ENCODE peak calls at places on chromosomes 2 and 18, in eight cellular contexts. One of them, this sample, is unnamed. For H3K4me1 and H3K9me3, the result is how much of the 10 kb centered on the place peaks cover.

GRCh38 chr2:29463181-29463900 is 348.1 kb downstream of the CLIP4 start:
- DNase-seq in lower lobe of right lung: no peak
- DNase-seq in transverse colon: no peak
- DNase-seq in uterus: no peak
- DNase-seq in K562: no peak
- DNase-seq in psoas muscle: no peak
- DNase-seq in neural progenitor cell: no peak
- DNase-seq in PC-3: peak
- DNase-seq in this sample: no peak

GRCh38 chr2:134174711-134175110 is 79.2 kb upstream of the MGAT5 start:
- DNase-seq in K562: no peak
- DNase-seq in psoas muscle: no peak
- DNase-seq in PC-3: no peak
- DNase-seq in uterus: no peak
- DNase-seq in lower lobe of right lung: no peak
- DNase-seq in neural progenitor cell: no peak
- DNase-seq in transverse colon: no peak
- DNase-seq in this sample: no peak

GRCh38 chr18:78986018-78986481 is 6.4 kb downstream of the SALL3 start:
- DNase-seq in K562: peak
- DNase-seq in PC-3: peak
- DNase-seq in lower lobe of right lung: no peak
- DNase-seq in uterus: no peak
- DNase-seq in neural progenitor cell: peak
- DNase-seq in psoas muscle: no peak
- DNase-seq in transverse colon: no peak
- DNase-seq in this sample: no peak

GRCh38 chr2:154995332-154995731 is 296.8 kb downstream of the KCNJ3 start:
- DNase-seq in neural progenitor cell: no peak
- DNase-seq in transverse colon: no peak
- DNase-seq in uterus: no peak
- DNase-seq in PC-3: peak
- DNase-seq in lower lobe of right lung: no peak
- DNase-seq in K562: no peak
- DNase-seq in psoas muscle: no peak
- DNase-seq in this sample: no peak

GRCh38 chr18:77551055-77551454 is 301.4 kb downstream of the GALR1 start:
- DNase-seq in neural progenitor cell: no peak
- DNase-seq in K562: no peak
- DNase-seq in psoas muscle: no peak
- DNase-seq in uterus: no peak
- DNase-seq in PC-3: no peak
- DNase-seq in transverse colon: no peak
- DNase-seq in lower lobe of right lung: no peak
- DNase-seq in this sample: no peak

GRCh38 chr2:112577756-112578155 is 6.7 kb upstream of the CHCHD5 start:
- DNase-seq in transverse colon: no peak
- DNase-seq in uterus: no peak
- DNase-seq in K562: no peak
- DNase-seq in psoas muscle: no peak
- DNase-seq in lower lobe of right lung: no peak
- DNase-seq in neural progenitor cell: peak
- DNase-seq in PC-3: no peak
- DNase-seq in this sample: no peak

GRCh38 chr2:190179754-190180312 is 117.3 kb upstream of the MSTN start:
- DNase-seq in PC-3: no peak
- DNase-seq in uterus: no peak
- DNase-seq in neural progenitor cell: peak
- DNase-seq in psoas muscle: no peak
- DNase-seq in lower lobe of right lung: no peak
- DNase-seq in K562: no peak
- DNase-seq in transverse colon: no peak
- DNase-seq in this sample: no peak

GRCh38 chr2:26946841-26947784 is 23.3 kb upstream of the MAPRE3 start:
- DNase-seq in neural progenitor cell: no peak
- DNase-seq in K562: peak
- DNase-seq in uterus: no peak
- DNase-seq in psoas muscle: no peak
- DNase-seq in transverse colon: peak
- DNase-seq in lower lobe of right lung: peak
- DNase-seq in PC-3: peak
- DNase-seq in this sample: no peak

GRCh38 chr2:128525653-128526052 is 207.0 kb upstream of the HS6ST1 start:
- DNase-seq in K562: no peak
- DNase-seq in lower lobe of right lung: no peak
- DNase-seq in uterus: no peak
- DNase-seq in transverse colon: no peak
- DNase-seq in PC-3: no peak
- DNase-seq in psoas muscle: no peak
- DNase-seq in neural progenitor cell: no peak
- DNase-seq in this sample: no peak

GRCh38 chr18:21406111-21406510 is 164.1 kb downstream of the GREB1L start:
- DNase-seq in psoas muscle: no peak
- DNase-seq in transverse colon: no peak
- DNase-seq in lower lobe of right lung: no peak
- DNase-seq in uterus: no peak
- DNase-seq in PC-3: peak
- DNase-seq in neural progenitor cell: no peak
- DNase-seq in K562: no peak
- DNase-seq in this sample: no peak

GRCh38 chr2:112600634-112601033 is 16.2 kb downstream of the CHCHD5 start:
- DNase-seq in uterus: no peak
- DNase-seq in PC-3: no peak
- DNase-seq in lower lobe of right lung: no peak
- DNase-seq in K562: no peak
- DNase-seq in neural progenitor cell: no peak
- DNase-seq in psoas muscle: no peak
- DNase-seq in transverse colon: no peak
- DNase-seq in this sample: no peak

GRCh38 chr2:160970052-160970846 is 190.0 kb upstream of the TANK start:
- DNase-seq in psoas muscle: no peak
- DNase-seq in uterus: peak
- DNase-seq in transverse colon: peak
- DNase-seq in K562: peak
- DNase-seq in PC-3: peak
- DNase-seq in lower lobe of right lung: no peak
- DNase-seq in neural progenitor cell: peak
- DNase-seq in this sample: no peak

GRCh38 chr2:174615951-174616436 is 18.4 kb upstream of the WIPF1 start:
- DNase-seq in PC-3: peak
- DNase-seq in psoas muscle: no peak
- DNase-seq in neural progenitor cell: no peak
- DNase-seq in uterus: no peak
- DNase-seq in lower lobe of right lung: no peak
- DNase-seq in transverse colon: no peak
- DNase-seq in K562: no peak
- DNase-seq in this sample: no peak
- H3K4me1 ChIP-seq in PC-3: under half
- H3K4me1 ChIP-seq in psoas muscle: under half
- H3K4me1 ChIP-seq in neural progenitor cell: under half
- H3K4me1 ChIP-seq in uterus: under half
- H3K4me1 ChIP-seq in lower lobe of right lung: under half
- H3K4me1 ChIP-seq in transverse colon: under half
- H3K4me1 ChIP-seq in K562: under half
- H3K4me1 ChIP-seq in this sample: under half

GRCh38 chr2:568639-568963 is 108.6 kb downstream of the TMEM18 start:
- DNase-seq in transverse colon: no peak
- DNase-seq in lower lobe of right lung: no peak
- DNase-seq in K562: no peak
- DNase-seq in PC-3: no peak
- DNase-seq in neural progenitor cell: no peak
- DNase-seq in psoas muscle: no peak
- DNase-seq in uterus: no peak
- DNase-seq in this sample: no peak

GRCh38 chr2:567865-568638 is 109.2 kb downstream of the TMEM18 start:
- DNase-seq in neural progenitor cell: no peak
- DNase-seq in psoas muscle: no peak
- DNase-seq in K562: no peak
- DNase-seq in lower lobe of right lung: no peak
- DNase-seq in uterus: peak
- DNase-seq in PC-3: peak
- DNase-seq in transverse colon: no peak
- DNase-seq in this sample: peak

GRCh38 chr2:567496-567864 is 109.7 kb downstream of the TMEM18 start:
- DNase-seq in psoas muscle: no peak
- DNase-seq in transverse colon: no peak
- DNase-seq in K562: no peak
- DNase-seq in PC-3: no peak
- DNase-seq in lower lobe of right lung: no peak
- DNase-seq in uterus: no peak
- DNase-seq in neural progenitor cell: no peak
- DNase-seq in this sample: no peak

GRCh38 chr2:564471-565181 is 112.6 kb downstream of the TMEM18 start:
- DNase-seq in neural progenitor cell: no peak
- DNase-seq in lower lobe of right lung: no peak
- DNase-seq in PC-3: no peak
- DNase-seq in psoas muscle: no peak
- DNase-seq in transverse colon: no peak
- DNase-seq in K562: no peak
- DNase-seq in uterus: no peak
- DNase-seq in this sample: no peak

DNA sequence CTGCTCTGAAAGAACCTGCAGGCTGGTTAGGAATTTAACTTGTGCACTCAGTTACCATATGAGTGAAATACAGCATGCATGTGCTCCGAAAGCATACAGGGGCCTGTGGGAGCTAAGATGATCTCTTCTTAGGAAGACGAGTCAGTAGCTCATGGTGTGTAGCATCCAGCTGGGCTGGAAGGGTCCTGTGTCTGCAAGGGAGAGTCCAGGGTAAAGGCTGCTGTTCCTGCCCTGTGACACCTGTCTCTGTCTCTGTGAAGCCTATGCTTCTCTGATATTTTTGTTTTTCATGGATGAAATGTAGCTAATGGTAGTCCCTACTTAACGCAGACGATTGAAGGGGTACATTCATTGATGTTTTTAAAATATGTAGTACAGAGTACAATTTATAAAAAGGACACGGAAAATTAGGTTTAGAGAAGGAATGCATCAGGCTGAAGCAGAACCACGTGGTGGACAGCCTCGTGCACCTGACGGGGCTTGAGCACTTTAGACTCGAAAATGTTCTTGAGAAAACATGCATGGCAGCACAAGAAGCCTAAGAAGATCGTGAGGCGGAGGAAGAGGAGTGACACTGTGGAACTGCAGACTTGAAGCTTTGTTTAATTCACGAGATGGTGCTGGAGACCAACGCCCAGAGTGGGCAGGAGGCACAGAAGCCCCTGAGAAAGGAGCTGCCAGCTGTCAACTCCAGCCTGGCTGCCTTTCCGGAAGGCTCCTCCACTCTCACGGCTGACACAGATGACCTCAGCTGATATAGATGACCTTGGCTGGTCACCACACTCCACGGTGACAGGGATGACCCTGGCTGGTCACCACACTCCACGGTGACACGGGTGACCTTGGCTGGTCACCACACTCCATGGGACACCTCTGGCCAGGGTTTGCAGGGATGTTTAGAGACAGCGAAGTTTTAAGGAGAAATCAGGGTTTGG is 110.6 kb downstream of the TMEM18 start:
- DNase-seq in neural progenitor cell: no peak
- DNase-seq in lower lobe of right lung: no peak
- DNase-seq in uterus: no peak
- DNase-seq in transverse colon: no peak
- DNase-seq in PC-3: no peak
- DNase-seq in K562: no peak
- DNase-seq in psoas muscle: no peak
- DNase-seq in this sample: no peak
- H3K9me3 ChIP-seq in neural progenitor cell: under half
- H3K9me3 ChIP-seq in lower lobe of right lung: under half
- H3K9me3 ChIP-seq in uterus: under half
- H3K9me3 ChIP-seq in transverse colon: under half
- H3K9me3 ChIP-seq in PC-3: under half
- H3K9me3 ChIP-seq in K562: under half
- H3K9me3 ChIP-seq in psoas muscle: under half
- H3K9me3 ChIP-seq in this sample: under half

DNA sequence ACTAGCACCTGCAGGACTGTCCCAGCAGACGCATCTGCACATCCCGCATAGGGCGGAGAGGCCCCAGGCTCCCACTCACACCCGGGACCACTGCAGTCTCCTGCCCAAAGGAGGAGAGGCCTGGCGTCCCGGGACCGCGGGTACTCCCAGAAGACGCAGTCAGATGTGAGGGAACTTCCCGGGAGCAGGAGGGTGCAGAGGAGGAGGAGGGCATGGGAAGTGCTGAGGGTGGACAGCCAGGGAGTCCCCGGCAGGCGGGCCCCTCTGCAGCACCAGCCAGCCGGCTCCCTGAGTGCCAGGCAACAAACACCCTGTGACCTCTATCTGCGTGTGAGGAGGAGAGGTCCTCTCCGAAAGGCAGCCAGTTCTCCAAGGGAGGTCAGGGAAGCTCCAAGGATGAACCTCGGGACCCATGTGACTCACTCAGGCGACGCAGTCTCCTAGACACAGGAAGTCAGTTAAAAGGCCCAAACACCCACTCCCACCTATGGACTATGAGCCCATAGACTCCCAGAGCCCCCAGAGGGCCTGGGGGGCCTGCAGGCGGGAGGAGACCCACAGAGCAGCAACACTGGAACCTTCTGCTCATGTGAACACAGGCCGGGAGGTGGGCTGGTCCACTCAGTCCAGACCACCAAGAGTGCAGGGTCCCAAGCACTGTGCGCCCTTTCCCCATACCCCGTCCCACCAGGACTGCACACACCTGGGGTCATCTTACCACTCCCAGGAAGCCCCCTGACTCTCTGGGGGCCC is 4.2 kb downstream of the PXDN start:
- DNase-seq in neural progenitor cell: no peak
- DNase-seq in psoas muscle: no peak
- DNase-seq in K562: no peak
- DNase-seq in uterus: no peak
- DNase-seq in PC-3: no peak
- DNase-seq in transverse colon: no peak
- DNase-seq in lower lobe of right lung: peak
- DNase-seq in this sample: no peak
- H3K4me3 ChIP-seq in neural progenitor cell: no peak
- H3K4me3 ChIP-seq in psoas muscle: no peak
- H3K4me3 ChIP-seq in K562: no peak
- H3K4me3 ChIP-seq in uterus: no peak
- H3K4me3 ChIP-seq in PC-3: no peak
- H3K4me3 ChIP-seq in transverse colon: no peak
- H3K4me3 ChIP-seq in lower lobe of right lung: no peak
- H3K4me3 ChIP-seq in this sample: peak

GRCh38 chr2:147879846-147880245 is 35.0 kb downstream of the ACVR2A start:
- DNase-seq in K562: no peak
- DNase-seq in neural progenitor cell: no peak
- DNase-seq in psoas muscle: no peak
- DNase-seq in lower lobe of right lung: no peak
- DNase-seq in PC-3: no peak
- DNase-seq in transverse colon: no peak
- DNase-seq in uterus: no peak
- DNase-seq in this sample: no peak
- H3K4me1 ChIP-seq in K562: under half
- H3K4me1 ChIP-seq in neural progenitor cell: under half
- H3K4me1 ChIP-seq in psoas muscle: under half
- H3K4me1 ChIP-seq in lower lobe of right lung: under half
- H3K4me1 ChIP-seq in PC-3: under half
- H3K4me1 ChIP-seq in transverse colon: under half
- H3K4me1 ChIP-seq in uterus: under half
- H3K4me1 ChIP-seq in this sample: under half